ENCODE peak calls at places on chromosomes 3 and 15, in four cellular contexts. One of them, this sample, is unnamed.

GRCh38 chr3:159130108-159130507 is 328.3 kb downstream of the MFSD1 start:
- DNase-seq in H1: peak; percentile 69
- DNase-seq in HepG2: peak; percentile 13
- DNase-seq in K562: no peak
- DNase-seq in this sample: peak; percentile 29

GRCh38 chr15:78991476-78991875 is 46.6 kb upstream of the CTSH start:
- DNase-seq in H1: no peak
- DNase-seq in HepG2: no peak
- DNase-seq in K562: no peak
- DNase-seq in this sample: no peak

GRCh38 chr3:145807990-145808389 is 353.0 kb downstream of the PLOD2 start:
- DNase-seq in H1: no peak
- DNase-seq in HepG2: no peak
- DNase-seq in K562: no peak
- DNase-seq in this sample: no peak

GRCh38 chr15:75532413-75533250 is 46.5 kb downstream of the PTPN9 start:
- DNase-seq in H1: peak; percentile 54
- DNase-seq in HepG2: peak; percentile 57
- DNase-seq in K562: no peak
- DNase-seq in this sample: peak; percentile 64

GRCh38 chr15:51425517-51426033 is 84.1 kb downstream of the GLDN start:
- DNase-seq in H1: no peak
- DNase-seq in HepG2: no peak
- DNase-seq in K562: no peak
- DNase-seq in this sample: no peak

GRCh38 chr15:73239564-73240208 is 129.1 kb downstream of the HCN4 start:
- DNase-seq in H1: no peak
- DNase-seq in HepG2: no peak
- DNase-seq in K562: no peak
- DNase-seq in this sample: no peak

GRCh38 chr3:49158108-49158709 is 7.9 kb downstream of the CCDC71 start:
- DNase-seq in H1: peak; percentile 75
- DNase-seq in HepG2: peak; percentile 74
- DNase-seq in K562: no peak
- DNase-seq in this sample: peak; percentile 41

GRCh38 chr3:58628823-58629562 is 37.6 kb downstream of the FAM3D start:
- DNase-seq in H1: no peak
- DNase-seq in HepG2: peak; percentile 10
- DNase-seq in K562: no peak
- DNase-seq in this sample: no peak

GRCh38 chr15:98537516-98538060 is 110.8 kb upstream of the IGF1R start:
- DNase-seq in H1: no peak
- DNase-seq in HepG2: no peak
- DNase-seq in K562: no peak
- DNase-seq in this sample: no peak

GRCh38 chr3:108391917-108392585 is 95.7 kb downstream of the HHLA2 start:
- DNase-seq in H1: no peak
- DNase-seq in HepG2: no peak
- DNase-seq in K562: no peak
- DNase-seq in this sample: no peak

GRCh38 chr3:119352235-119352634 is 58.1 kb downstream of the ARHGAP31 start:
- DNase-seq in H1: no peak
- DNase-seq in HepG2: no peak
- DNase-seq in K562: no peak
- DNase-seq in this sample: no peak

GRCh38 chr3:42336103-42336502 is 70.1 kb upstream of the CCK start:
- DNase-seq in H1: no peak
- DNase-seq in HepG2: no peak
- DNase-seq in K562: no peak
- DNase-seq in this sample: no peak

GRCh38 chr3:185746470-185746869 is 78.4 kb downstream of the IGF2BP2 start:
- DNase-seq in H1: no peak
- DNase-seq in HepG2: no peak
- DNase-seq in K562: no peak
- DNase-seq in this sample: no peak

GRCh38 chr3:186959029-186959624 is 28.8 kb downstream of the ST6GAL1 start:
- DNase-seq in H1: no peak
- DNase-seq in HepG2: no peak
- DNase-seq in K562: no peak
- DNase-seq in this sample: no peak

GRCh38 chr15:50315814-50316630 is 39.0 kb downstream of the GABPB1 start:
- DNase-seq in H1: no peak
- DNase-seq in HepG2: peak; percentile 42
- DNase-seq in K562: peak; percentile 16
- DNase-seq in this sample: peak; percentile 25

GRCh38 chr3:148379763-148380162 is 317.9 kb upstream of the AGTR1 start:
- DNase-seq in H1: no peak
- DNase-seq in HepG2: peak; percentile 71
- DNase-seq in K562: no peak
- DNase-seq in this sample: peak; percentile 19

GRCh38 chr15:85515212-85515611 is 134.8 kb downstream of the AKAP13 start:
- DNase-seq in H1: no peak
- DNase-seq in HepG2: peak; percentile 85
- DNase-seq in K562: no peak
- DNase-seq in this sample: no peak

GRCh38 chr3:47475029-47475569 is 642 bp downstream of the SCAP start:
- DNase-seq in H1: no peak
- DNase-seq in HepG2: peak; percentile 25
- DNase-seq in K562: peak; percentile 36
- DNase-seq in this sample: no peak

GRCh38 chr3:86168512-86168911 is 822.4 kb downstream of the VGLL3 start:
- DNase-seq in H1: no peak
- DNase-seq in HepG2: no peak
- DNase-seq in K562: no peak
- DNase-seq in this sample: no peak

GRCh38 chr15:67049351-67050044 is 15.9 kb upstream of the SMAD3 start:
- DNase-seq in H1: no peak
- DNase-seq in HepG2: peak; percentile 82
- DNase-seq in K562: no peak
- DNase-seq in this sample: peak; percentile 96

GRCh38 chr3:171286580-171287249 is 173.5 kb downstream of the TNIK start:
- DNase-seq in H1: no peak
- DNase-seq in HepG2: peak; percentile 29
- DNase-seq in K562: no peak
- DNase-seq in this sample: no peak

GRCh38 chr3:125684199-125684598 is 88.9 kb upstream of the OSBPL11 start:
- DNase-seq in H1: peak; percentile 82
- DNase-seq in HepG2: peak; percentile 48
- DNase-seq in K562: no peak
- DNase-seq in this sample: peak; percentile 3

GRCh38 chr3:194572131-194572789 is 61.0 kb downstream of the TMEM44 start:
- DNase-seq in H1: no peak
- DNase-seq in HepG2: peak; percentile 90
- DNase-seq in K562: peak; percentile 77
- DNase-seq in this sample: peak; percentile 46

GRCh38 chr3:10074666-10075065 is 33.4 kb downstream of the FANCD2OS start:
- DNase-seq in H1: no peak
- DNase-seq in HepG2: no peak
- DNase-seq in K562: no peak
- DNase-seq in this sample: no peak

GRCh38 chr3:58824285-58824684 is 157.7 kb upstream of the FAM3D start:
- DNase-seq in H1: peak; percentile 79
- DNase-seq in HepG2: peak; percentile 30
- DNase-seq in K562: peak; percentile 20
- DNase-seq in this sample: peak; percentile 4

GRCh38 chr15:47650564-47650963 is 66.7 kb upstream of the SEMA6D start:
- DNase-seq in H1: no peak
- DNase-seq in HepG2: no peak
- DNase-seq in K562: no peak
- DNase-seq in this sample: no peak

GRCh38 chr3:158845748-158846350 is 44.0 kb downstream of the MFSD1 start:
- DNase-seq in H1: no peak
- DNase-seq in HepG2: peak; percentile 41
- DNase-seq in K562: peak; percentile 70
- DNase-seq in this sample: peak; percentile 49

DNA sequence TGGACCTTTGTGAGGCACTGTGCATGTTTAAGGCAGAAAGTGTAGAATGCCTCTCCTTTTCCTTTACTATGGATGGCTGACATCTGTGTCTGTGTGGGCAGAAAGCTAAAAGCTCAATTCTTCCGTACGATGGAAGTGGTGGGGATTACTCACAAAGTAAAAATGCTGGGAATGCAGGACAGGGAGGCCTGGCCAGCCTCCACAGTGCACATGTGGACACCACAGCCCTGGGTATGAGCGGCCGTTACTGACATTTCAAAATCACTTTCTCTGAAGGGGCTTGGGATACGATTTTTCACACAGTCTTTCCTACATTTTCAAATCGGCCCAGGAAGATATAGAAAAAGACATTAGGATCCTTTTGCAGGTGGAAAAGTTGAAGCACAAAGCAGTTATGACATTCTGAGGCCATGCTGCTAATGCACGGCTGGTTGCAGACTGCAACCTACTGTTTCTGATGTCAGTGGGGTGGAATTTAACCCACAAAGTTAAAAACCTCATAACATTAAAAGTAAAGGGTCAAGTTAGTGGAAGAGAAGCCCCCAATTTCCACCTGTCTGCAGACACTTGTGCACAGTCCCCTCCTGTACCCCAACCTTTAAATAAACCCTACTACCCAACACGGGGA is 27.9 kb downstream of the EHD4 start:
- DNase-seq in H1: no peak
- DNase-seq in HepG2: peak; percentile 70
- DNase-seq in K562: no peak
- DNase-seq in this sample: peak; percentile 49
- TF ChIP-seq RNF2 in H1: no peak
- TF ChIP-seq RNF2 in HepG2: no peak
- TF ChIP-seq RNF2 in K562: no peak
- TF ChIP-seq RNF2 in this sample: no peak

GRCh38 chr15:70257047-70257446 is 159.3 kb upstream of the TLE3 start:
- DNase-seq in H1: no peak
- DNase-seq in HepG2: no peak
- DNase-seq in K562: no peak
- DNase-seq in this sample: no peak
- TF ChIP-seq RNF2 in H1: no peak
- TF ChIP-seq RNF2 in HepG2: no peak
- TF ChIP-seq RNF2 in K562: no peak
- TF ChIP-seq RNF2 in this sample: no peak

DNA sequence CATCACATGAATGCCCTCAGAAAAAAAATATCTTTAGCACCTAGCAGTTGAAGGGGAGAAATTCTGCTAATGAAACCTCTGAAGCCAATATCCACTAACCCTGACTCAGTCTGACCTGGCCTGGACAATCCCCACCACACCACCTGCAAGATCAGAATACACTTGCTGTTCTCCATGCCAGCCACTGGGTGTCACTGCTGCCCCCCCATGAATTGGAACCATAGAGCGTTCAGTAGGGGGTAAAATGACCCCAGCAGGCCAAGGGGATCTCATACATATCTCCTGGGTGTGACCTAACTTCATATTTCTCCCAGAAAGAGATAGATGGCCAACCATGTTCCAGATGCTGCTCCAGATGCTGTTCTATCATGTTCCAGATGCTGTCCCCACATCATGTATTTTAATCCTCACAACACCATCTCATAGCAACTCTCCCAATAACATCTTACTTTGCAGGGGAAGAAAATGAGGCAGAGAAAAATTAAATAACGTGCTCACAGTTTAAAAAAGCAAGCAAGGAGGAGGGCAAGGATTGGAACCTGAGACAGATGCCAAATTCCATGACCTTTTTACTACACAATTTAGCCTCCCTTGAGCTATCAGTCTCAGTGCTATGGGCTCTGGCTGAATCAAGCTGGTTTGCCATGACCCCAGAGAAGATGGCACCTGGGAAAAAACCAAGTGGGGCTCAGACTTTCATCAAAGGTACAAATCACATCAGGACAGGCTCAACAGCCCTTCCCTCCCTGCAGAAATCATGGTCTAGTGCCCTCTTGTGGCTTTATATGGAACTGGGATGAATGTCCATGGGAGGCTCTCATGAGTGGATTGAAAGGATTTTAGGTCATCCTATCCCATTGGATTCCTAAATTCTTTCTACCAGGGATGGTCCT is 12.4 kb downstream of the NTRK3 start:
- DNase-seq in H1: peak; percentile 65
- DNase-seq in HepG2: peak; percentile 28
- DNase-seq in K562: peak; percentile 67
- DNase-seq in this sample: peak; percentile 59
- TF ChIP-seq RNF2 in H1: no peak
- TF ChIP-seq RNF2 in HepG2: no peak
- TF ChIP-seq RNF2 in K562: no peak
- TF ChIP-seq RNF2 in this sample: no peak

DNA sequence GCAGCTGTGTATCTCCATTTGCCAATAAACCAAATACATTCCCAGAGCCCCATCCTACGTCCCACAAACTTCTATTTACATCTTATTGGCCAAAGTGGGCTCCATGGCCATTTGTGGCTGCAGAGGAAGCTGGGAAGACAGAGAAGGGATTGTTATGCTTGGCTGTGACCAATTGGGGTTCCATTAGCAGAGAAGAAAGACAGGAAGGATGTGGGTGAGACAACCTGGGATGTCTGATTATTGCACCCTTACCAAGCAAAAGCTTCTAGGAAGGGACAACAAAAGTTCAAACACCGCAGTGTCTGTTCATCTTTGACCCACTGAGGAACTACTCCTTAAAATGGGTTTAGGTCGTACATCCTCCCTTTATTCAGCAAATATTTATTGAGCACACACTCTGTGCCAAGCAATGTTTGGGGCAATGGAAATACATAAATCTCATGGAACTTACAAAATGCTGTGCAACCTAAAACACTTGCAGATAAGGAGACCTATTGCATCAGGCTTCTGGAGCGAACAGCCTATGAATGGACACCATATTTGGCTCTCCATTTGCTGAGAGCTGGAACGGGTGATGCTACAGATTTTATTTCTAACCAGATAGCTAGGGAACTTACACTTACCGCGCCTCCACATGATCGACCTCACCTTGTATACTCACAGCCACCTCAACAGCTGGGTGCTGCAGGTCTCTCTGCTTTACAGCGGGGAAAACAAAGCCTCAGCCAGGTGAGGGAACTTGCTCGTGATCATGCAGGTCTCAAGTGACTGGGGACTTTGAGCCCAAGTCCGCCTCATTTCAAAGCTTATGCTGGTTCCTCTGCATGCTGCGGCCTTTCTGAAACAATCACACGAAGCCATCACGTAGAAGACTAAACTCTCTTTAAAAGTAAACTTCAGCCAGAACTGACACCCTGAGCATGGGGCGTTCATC is 21.4 kb upstream of the NR2E3 start:
- DNase-seq in H1: peak; percentile 29
- DNase-seq in HepG2: no peak
- DNase-seq in K562: no peak
- DNase-seq in this sample: no peak
- TF ChIP-seq RNF2 in H1: no peak
- TF ChIP-seq RNF2 in HepG2: no peak
- TF ChIP-seq RNF2 in K562: no peak
- TF ChIP-seq RNF2 in this sample: no peak